ENCODE peak calls at places on chromosomes 1 and 21, in five cellular contexts. B is activated CD4-positive, alpha-beta T cell treated with anti-CD3 and anti-CD28 coated beads for 4 hours; K is neural crest cell; W is transverse colon; Z is fibroblast of mammary gland. C is an unnamed sample.

GRCh38 chr1:157878059-157878458 is 36.5 kb upstream of the CD5L start:
- DNase-seq in K (no peak), Z (peak; percentile 59), W (no peak), B (no peak), C (peak; percentile 53)

GRCh38 chr1:199084293-199084692 is 445.5 kb downstream of the PTPRC start:
- DNase-seq in W (no peak), K (no peak), B (no peak), Z (peak; percentile 7), C (no peak)

GRCh38 chr21:39612233-39613028 is at the start of gene B3GALT5:
- DNase-seq in Z (peak; percentile 16), K (peak; percentile 65), W (peak; percentile 26), B (no peak), C (peak; percentile 10)

GRCh38 chr1:8660455-8660854 is 157.0 kb downstream of the RERE start:
- DNase-seq in Z (peak; percentile 95), B (no peak), K (no peak), W (no peak), C (peak; percentile 42)

GRCh38 chr1:36208978-36209708 is 15.1 kb upstream of the THRAP3 start:
- DNase-seq in W (no peak), Z (no peak), K (no peak), B (no peak), C (no peak)

GRCh38 chr21:25742900-25743299 is 8.1 kb downstream of the GABPA start:
- DNase-seq in Z (no peak), K (no peak), B (no peak), W (no peak), C (no peak)

GRCh38 chr1:18351735-18352134 is 129.0 kb upstream of the KLHDC7A start:
- DNase-seq in K (no peak), W (no peak), B (no peak), Z (no peak), C (no peak)

GRCh38 chr1:40357625-40358024 is 15.9 kb upstream of the SMAP2 start:
- DNase-seq in Z (no peak), W (no peak), K (no peak), B (no peak), C (no peak)

GRCh38 chr1:29633271-29633615 is 396.9 kb downstream of the PTPRU start:
- DNase-seq in K (no peak), Z (no peak), W (no peak), B (no peak), C (no peak)

GRCh38 chr1:173603056-173603591 is at the start of gene SLC9C2:
- DNase-seq in B (no peak), K (no peak), W (no peak), Z (peak; percentile 35), C (no peak)

GRCh38 chr1:15654091-15654690 is 29.9 kb upstream of the PLEKHM2 start:
- DNase-seq in B (no peak), W (no peak), K (no peak), Z (no peak), C (no peak)

GRCh38 chr1:232305020-232305419 is 324.9 kb downstream of the SIPA1L2 start:
- DNase-seq in B (no peak), K (no peak), W (peak; percentile 69), Z (no peak), C (no peak)

GRCh38 chr1:150971583-150972416 is 2.8 kb downstream of the CERS2 start:
- DNase-seq in K (no peak), B (no peak), W (no peak), Z (peak; percentile 34), C (peak; percentile 64)

GRCh38 chr1:30379684-30380624 is 343.4 kb downstream of the MATN1 start:
- DNase-seq in B (peak; percentile 63), K (peak; percentile 63), W (peak; percentile 41), Z (peak; percentile 68), C (peak; percentile 62)

GRCh38 chr21:18951291-18952038 is 547.9 kb upstream of the TMPRSS15 start:
- DNase-seq in K (peak; percentile 35), Z (peak; percentile 0), B (no peak), W (peak; percentile 24), C (peak; percentile 44)

GRCh38 chr1:100670083-100670482 is 49.5 kb upstream of the VCAM1 start:
- DNase-seq in W (no peak), B (no peak), K (no peak), Z (no peak), C (no peak)

GRCh38 chr1:235910357-235911299 is 43.9 kb upstream of the LYST start:
- DNase-seq in B (peak; percentile 29), Z (peak; percentile 99), K (no peak), W (no peak), C (peak; percentile 100)

GRCh38 chr1:88237026-88237425 is 447.0 kb upstream of the PKN2 start:
- DNase-seq in K (no peak), Z (peak; percentile 79), W (no peak), B (no peak), C (no peak)

GRCh38 chr21:37407719-37408455 is 41.3 kb downstream of the DYRK1A start:
- DNase-seq in Z (peak; percentile 43), W (no peak), K (no peak), B (no peak), C (no peak)

GRCh38 chr21:46431884-46432488 is 26.7 kb upstream of the DIP2A start:
- DNase-seq in W (no peak), Z (no peak), K (no peak), B (no peak), C (no peak)

C was measured in A172.